ENCODE peak calls at places on chromosome 5, in four cellular contexts. X, W, G and K are unnamed samples.
A peak's percentile ranks its signal among the peaks of the same experiment; 100 is the strongest.

GRCh38 chr5:80037366-80037765 is 2.2 kb downstream of the THBS4 start:
- DNase-seq in X (no peak), W (no peak), G (no peak), K (no peak)

GRCh38 chr5:98173334-98173733 is 600.1 kb upstream of the RGMB start:
- DNase-seq in X (peak; percentile 84), W (no peak), G (no peak), K (no peak)

GRCh38 chr5:139884144-139884543 is 88.5 kb downstream of the PSD2 start:
- DNase-seq in X (no peak), W (no peak), G (no peak), K (no peak)

GRCh38 chr5:84825616-84826015 is 440.9 kb upstream of the EDIL3 start:
- DNase-seq in X (peak; percentile 82), W (peak; percentile 58), G (no peak), K (no peak)

GRCh38 chr5:154972476-154973080 is 31.7 kb downstream of the MRPL22 start:
- DNase-seq in X (peak; percentile 53), W (peak; percentile 38), G (peak; percentile 38), K (peak; percentile 60)

GRCh38 chr5:16809816-16810502 is 126.1 kb downstream of the MYO10 start:
- DNase-seq in X (peak; percentile 49), W (peak; percentile 85), G (no peak), K (peak; percentile 75)

GRCh38 chr5:107639990-107640389 is 30.7 kb downstream of the EFNA5 start:
- DNase-seq in X (no peak), W (no peak), G (no peak), K (no peak)

GRCh38 chr5:80289320-80289719 is 30.5 kb upstream of the SPZ1 start:
- DNase-seq in X (no peak), W (no peak), G (no peak), K (no peak)

GRCh38 chr5:36607114-36607561 is 732 bp downstream of the SLC1A3 start:
- DNase-seq in X (peak; percentile 30), W (peak; percentile 39), G (no peak), K (no peak)

GRCh38 chr5:133723651-133724366 is 111.5 kb upstream of the FSTL4 start:
- DNase-seq in X (no peak), W (no peak), G (no peak), K (no peak)

GRCh38 chr5:133754575-133755169 is 142.3 kb upstream of the FSTL4 start:
- DNase-seq in X (peak; percentile 7), W (peak; percentile 13), G (peak; percentile 52), K (peak; percentile 68)

GRCh38 chr5:1443991-1444360 is 1.3 kb downstream of the SLC6A3 start:
- DNase-seq in X (no peak), W (no peak), G (no peak), K (no peak)

GRCh38 chr5:121263456-121263855 is 588.2 kb upstream of the FTMT start:
- DNase-seq in X (no peak), W (no peak), G (no peak), K (no peak)

GRCh38 chr5:72478276-72478675 is 28.9 kb downstream of the ZNF366 start:
- DNase-seq in X (no peak), W (no peak), G (no peak), K (no peak)

GRCh38 chr5:164306662-164307061 is 801.2 kb downstream of the MAT2B start:
- DNase-seq in X (peak; percentile 60), W (peak; percentile 78), G (no peak), K (peak; percentile 30)

GRCh38 chr5:11105706-11106105 is 344.7 kb upstream of the DAP start:
- DNase-seq in X (no peak), W (no peak), G (no peak), K (no peak)

GRCh38 chr5:116576043-116576713 is 1.6 kb upstream of the SEMA6A start:
- DNase-seq in X (peak; percentile 19), W (peak; percentile 78), G (peak; percentile 93), K (peak; percentile 59)

GRCh38 chr5:14062178-14062577 is 81.0 kb upstream of the TRIO start:
- DNase-seq in X (no peak), W (no peak), G (no peak), K (no peak)

GRCh38 chr5:167944121-167944858 is 347.2 kb upstream of the WWC1 start:
- DNase-seq in X (no peak), W (peak; percentile 77), G (no peak), K (no peak)
- H3K18ac ChIP-seq in X (peak overlapping the region; percentile 99), W (no peak overlapping the region), G (no peak overlapping the region), K (no peak overlapping the region)

GRCh38 chr5:56814963-56815656 is at the start of gene MAP3K1:
- DNase-seq in X (peak; percentile 60), W (peak; percentile 58), G (peak; percentile 80), K (peak; percentile 80)
- H3K4ac ChIP-seq in X (peak within 1 kb of the TSS; percentile 76), W (peak within 1 kb of the TSS; percentile 99), G (no peak within 1 kb of the TSS), K (peak within 1 kb of the TSS; percentile 85)

DNA sequence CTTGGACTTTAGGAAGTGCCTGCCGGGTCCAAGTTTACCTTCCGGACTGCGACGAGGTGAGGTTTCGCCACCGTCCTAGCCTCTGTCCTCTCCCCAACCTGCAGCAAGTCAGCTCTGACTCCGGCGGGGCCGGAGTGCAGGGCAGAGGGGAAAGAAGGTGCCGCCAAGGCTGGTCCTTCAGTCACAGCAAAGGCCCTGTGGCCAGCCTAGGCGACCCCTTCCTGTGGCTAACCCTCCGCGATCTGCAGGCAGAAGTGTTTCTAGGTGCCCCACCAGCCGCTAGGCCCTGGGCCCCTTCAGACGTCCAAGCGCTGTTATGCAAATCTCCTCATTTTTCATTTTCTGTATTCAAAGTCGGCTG is 11.1 kb upstream of the NKX2-5 start:
- DNase-seq in X (no peak), W (no peak), G (peak; percentile 39), K (no peak)
- H2BK5ac ChIP-seq in X (no peak overlapping the region), W (no peak overlapping the region), G (no peak overlapping the region), K (no peak overlapping the region)

GRCh38 chr5:143552680-143553079 is 149.2 kb upstream of the NR3C1 start:
- DNase-seq in X (no peak), W (no peak), G (no peak), K (no peak)
- H3K18ac ChIP-seq in X (peak overlapping the region; percentile 98), W (no peak overlapping the region), G (no peak overlapping the region), K (no peak overlapping the region)

DNA sequence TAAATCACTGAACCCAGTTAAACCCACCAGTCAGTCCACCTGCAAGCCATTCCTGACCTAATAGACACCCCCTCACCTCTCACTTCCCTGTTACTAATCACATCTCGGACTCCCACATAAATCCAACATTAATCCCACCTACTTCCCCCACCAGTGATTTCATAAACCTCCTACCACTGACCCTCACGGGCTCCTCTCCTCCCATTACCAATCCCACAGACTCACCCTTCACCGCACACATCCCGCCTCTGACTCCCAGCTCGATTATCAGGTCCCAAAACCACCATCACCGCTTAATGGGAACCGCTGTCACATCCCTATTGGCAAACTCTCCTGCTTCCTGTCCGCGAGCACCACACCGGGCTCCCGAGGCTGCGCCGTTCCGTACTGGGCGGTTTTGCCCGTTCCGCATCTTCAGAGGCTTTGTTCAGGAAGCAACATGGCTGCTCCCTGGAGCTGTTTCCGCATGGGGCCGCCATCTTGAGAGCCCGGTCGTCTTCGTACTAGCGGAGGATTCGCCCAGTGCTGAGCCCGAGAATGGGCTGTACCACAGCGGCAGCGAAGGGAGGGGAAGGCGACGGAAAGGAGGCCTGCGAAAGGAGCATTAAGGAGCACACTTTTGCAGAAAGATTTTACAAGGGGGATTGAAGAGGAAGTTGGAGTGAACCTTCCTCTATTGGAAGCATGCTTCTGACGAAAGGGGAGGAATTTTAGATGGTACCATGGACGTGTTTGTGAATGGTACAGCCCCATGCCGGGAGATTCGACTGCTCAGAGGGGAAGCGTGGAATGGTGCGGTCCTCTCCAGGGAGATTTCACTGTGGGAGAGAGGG is at the start of gene ZNF300:
- DNase-seq in X (peak; percentile 93), W (peak; percentile 95), G (peak; percentile 92), K (peak; percentile 53)
- H3K4ac ChIP-seq in X (peak within 1 kb of the TSS; percentile 88), W (peak within 1 kb of the TSS; percentile 86), G (peak within 1 kb of the TSS; percentile 3), K (peak within 1 kb of the TSS; percentile 25)

DNA sequence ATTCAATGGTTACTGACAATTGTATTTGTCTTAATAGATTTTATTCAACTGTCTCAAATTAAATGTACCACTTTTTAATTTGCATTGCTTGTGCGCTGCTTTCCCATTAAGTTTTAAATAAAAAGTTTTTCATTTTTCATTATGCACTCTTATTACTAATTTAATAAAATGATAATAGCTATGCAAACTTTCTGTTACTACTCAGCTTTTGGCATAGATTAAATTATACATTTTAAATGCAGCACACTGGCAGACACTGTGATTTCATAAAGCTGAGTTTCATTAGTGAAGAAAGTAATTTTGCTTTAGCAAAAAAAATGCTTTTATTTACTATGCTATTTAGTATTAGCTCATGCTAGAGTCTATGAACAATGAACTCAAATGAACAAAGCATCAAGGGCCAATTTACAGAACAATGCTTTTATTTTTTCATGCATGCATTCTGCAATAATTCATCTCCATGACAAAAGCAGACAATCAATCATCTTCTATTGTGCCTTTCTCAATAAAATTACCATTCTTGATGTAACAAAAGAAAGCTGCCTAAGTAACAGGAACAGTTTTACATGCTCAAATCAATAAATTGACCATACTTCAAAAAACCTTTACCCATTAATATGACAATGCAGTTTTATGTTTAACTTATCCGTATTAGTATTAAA is 595.2 kb upstream of the ARRDC3 start:
- DNase-seq in X (no peak), W (no peak), G (no peak), K (no peak)
- H2BK5ac ChIP-seq in X (no peak overlapping the region), W (no peak overlapping the region), G (no peak overlapping the region), K (no peak overlapping the region)

GRCh38 chr5:141495456-141495811 is 6.6 kb downstream of the PCDHGC5 start:
- DNase-seq in X (no peak), W (no peak), G (no peak), K (no peak)
- H3K18ac ChIP-seq in X (no peak overlapping the region), W (no peak overlapping the region), G (no peak overlapping the region), K (peak overlapping the region; percentile 23)

DNA sequence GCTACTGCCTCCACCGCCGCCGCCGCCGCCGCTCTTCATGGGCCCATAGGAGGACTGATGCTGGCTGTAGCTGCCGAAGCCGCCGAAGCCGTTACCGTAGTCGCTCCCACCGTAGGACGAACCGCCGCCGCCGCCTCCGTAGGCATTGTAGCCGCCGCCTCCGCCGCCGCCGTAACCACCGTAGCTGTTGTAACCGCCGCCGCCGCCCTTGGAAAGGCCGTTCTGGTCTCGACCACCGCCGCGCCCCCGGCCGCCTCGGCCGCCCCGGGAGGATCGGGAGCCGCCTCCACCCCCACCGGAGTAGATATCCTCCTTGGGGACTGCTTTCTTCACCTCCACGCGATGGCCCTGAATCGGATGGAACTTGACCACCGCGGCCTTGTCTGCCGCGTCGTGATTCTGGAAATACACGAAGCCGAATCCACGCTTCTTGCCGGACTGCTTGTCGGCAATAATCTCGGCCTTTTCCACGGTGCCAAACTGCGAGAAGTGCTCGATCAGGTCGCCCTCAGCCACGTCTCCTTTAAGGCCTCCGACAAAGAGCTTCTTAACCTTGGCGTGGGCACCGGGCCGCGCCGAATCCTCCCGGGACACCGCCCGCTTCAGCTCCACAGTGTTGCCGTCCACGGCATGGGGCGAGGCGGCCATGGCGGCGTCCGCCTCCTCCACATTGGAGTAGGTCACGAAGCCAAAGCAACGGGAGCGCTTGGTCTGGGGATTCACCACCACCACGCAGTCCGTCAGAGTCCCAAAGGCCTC is 757 bp downstream of the HNRNPA0 start:
- DNase-seq in X (no peak), W (no peak), G (no peak), K (peak; percentile 18)
- H3K4ac ChIP-seq in X (peak overlapping the region; percentile 81), W (peak overlapping the region; percentile 79), G (peak overlapping the region; percentile 60), K (peak overlapping the region; percentile 99)